ENCODE peak calls at places on chromosome 7, in six cellular contexts. J is OCI-LY7, S is astrocyte, Q is H9, Y is endothelial cell of umbilical vein, U is fibroblast of lung. O is an unnamed sample. For H3K4me1, the result is how much of the 10 kb centered on the place peaks cover.

GRCh38 chr7:38728145-38728544 is 97.0 kb upstream of the AMPH start:
- DNase-seq in Y (no peak), S (peak), J (no peak), U (no peak), Q (no peak), O (no peak)

GRCh38 chr7:24721378-24722030 is 35.8 kb downstream of the GSDME start:
- DNase-seq in J (peak), Y (no peak), Q (no peak), S (no peak), U (no peak), O (no peak)

GRCh38 chr7:157250605-157251228 is 86.1 kb upstream of the DNAJB6 start:
- DNase-seq in U (peak), Y (peak), S (peak), J (peak), Q (peak), O (peak)

GRCh38 chr7:17144313-17144712 is 154.1 kb upstream of the AHR start:
- DNase-seq in Y (peak), Q (no peak), U (no peak), S (peak), J (no peak), O (no peak)

GRCh38 chr7:50497968-50498367 is 47.8 kb upstream of the FIGNL1 start:
- DNase-seq in S (no peak), U (peak), Y (peak), J (no peak), Q (no peak), O (no peak)

GRCh38 chr7:22318376-22318775 is 38.6 kb downstream of the RAPGEF5 start:
- DNase-seq in S (no peak), Y (no peak), J (no peak), Q (no peak), U (no peak), O (no peak)

GRCh38 chr7:106618480-106618879 is 42.5 kb downstream of the CCDC71L start:
- DNase-seq in Y (peak), S (peak), U (peak), J (no peak), Q (no peak), O (no peak)

GRCh38 chr7:148732862-148733261 is 34.2 kb downstream of the CUL1 start:
- DNase-seq in Q (no peak), J (no peak), U (no peak), S (no peak), Y (no peak), O (no peak)

GRCh38 chr7:46175221-46175620 is 254.1 kb upstream of the IGFBP3 start:
- DNase-seq in Y (no peak), Q (no peak), S (no peak), U (no peak), J (no peak), O (no peak)
- H2AFZ ChIP-seq in Y (no peak), Q (no peak), S (no peak), U (no peak), J (no peak), O (no peak)

GRCh38 chr7:5384618-5385017 is 39.0 kb downstream of the TNRC18 start:
- DNase-seq in Q (no peak), Y (no peak), J (no peak), U (no peak), S (no peak), O (no peak)
- H3K4me1 ChIP-seq in Q (under half), Y (under half), J (under half), U (under half), S (under half), O (under half)

GRCh38 chr7:13832346-13832745 is 157.1 kb downstream of the ETV1 start:
- DNase-seq in U (no peak), S (no peak), J (no peak), Y (no peak), Q (no peak), O (no peak)

GRCh38 chr7:13839063-13839462 is 150.4 kb downstream of the ETV1 start:
- DNase-seq in S (no peak), Y (no peak), U (no peak), J (no peak), Q (no peak), O (no peak)

GRCh38 chr7:13833872-13834271 is 155.6 kb downstream of the ETV1 start:
- DNase-seq in S (no peak), Y (no peak), J (no peak), Q (no peak), U (no peak), O (no peak)

GRCh38 chr7:13834328-13834761 is 155.1 kb downstream of the ETV1 start:
- DNase-seq in S (no peak), Q (no peak), J (no peak), Y (no peak), U (no peak), O (no peak)

DNA sequence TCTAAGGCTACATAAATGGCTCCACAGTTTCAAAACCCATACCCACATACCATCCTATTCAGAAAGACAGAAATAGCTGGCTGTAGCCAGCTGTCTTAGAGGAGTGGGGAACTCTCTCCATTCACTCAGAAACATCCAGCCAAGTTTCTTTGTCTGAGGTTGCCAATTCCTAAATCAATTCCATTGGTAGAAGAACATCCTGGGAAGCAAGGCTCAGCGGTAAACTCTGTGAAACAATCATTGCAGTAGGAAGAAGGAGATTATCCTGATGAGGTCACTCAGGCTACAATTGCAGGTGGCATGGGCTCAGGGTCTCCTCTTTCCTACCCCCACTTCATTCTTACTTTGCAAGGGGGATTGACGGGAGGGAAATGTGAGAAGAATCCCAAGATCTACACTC is 154.0 kb downstream of the ETV1 start:
- DNase-seq in S (no peak), J (no peak), Q (no peak), U (no peak), Y (no peak), O (no peak)
- H2AFZ ChIP-seq in S (no peak), J (no peak), Q (no peak), U (no peak), Y (no peak), O (no peak)

GRCh38 chr7:1536768-1537630 is 6.5 kb downstream of the MAFK start:
- DNase-seq in U (peak), Y (peak), S (peak), J (no peak), Q (peak), O (peak)
- H3K4me1 ChIP-seq in U (under half), Y (half or more), S (half or more), J (under half), Q (under half), O (half or more)

O was measured in hepatocyte.